ENCODE peak calls at places on chromosome X, in five cellular contexts. W is A549, V is WTC11, Q is K562, R is GM12878. Y is an unnamed sample.

GRCh38 chrX:132636080-132636479 is 147.2 kb upstream of the MBNL3 start:
- DNase-seq in V (no peak), Q (no peak), R (no peak), W (no peak), Y (no peak)

GRCh38 chrX:13550346-13550745 is 19.1 kb upstream of the EGFL6 start:
- DNase-seq in Q (no peak), R (no peak), V (no peak), W (no peak), Y (no peak)

GRCh38 chrX:150879855-150880807 is 18.3 kb downstream of the CD99L2 start:
- DNase-seq in R (peak; percentile 53), W (no peak), Q (no peak), V (no peak), Y (no peak)

GRCh38 chrX:69079278-69079677 is 86.0 kb downstream of the PJA1 start:
- DNase-seq in Q (no peak), R (no peak), V (no peak), W (peak; percentile 17), Y (no peak)

GRCh38 chrX:24426340-24426913 is 38.7 kb upstream of the PDK3 start:
- DNase-seq in W (peak; percentile 2), R (no peak), Q (peak; percentile 11), V (no peak), Y (peak; percentile 29)

GRCh38 chrX:21319323-21319722 is 54.9 kb upstream of the CNKSR2 start:
- DNase-seq in Q (no peak), R (no peak), V (no peak), W (no peak), Y (no peak)

GRCh38 chrX:75603833-75604232 is 81.0 kb upstream of the ZDHHC15 start:
- DNase-seq in W (peak; percentile 36), Q (peak; percentile 26), R (no peak), V (no peak), Y (peak; percentile 7)

GRCh38 chrX:34880656-34881055 is 61.9 kb upstream of the FAM47B start:
- DNase-seq in V (no peak), W (no peak), Q (no peak), R (no peak), Y (no peak)

GRCh38 chrX:47218920-47219815 is 687 bp downstream of the CDK16 start:
- DNase-seq in R (no peak), V (peak; percentile 36), W (peak; percentile 29), Q (peak; percentile 72), Y (no peak)

GRCh38 chrX:119512145-119512800 is 44.0 kb downstream of the SLC25A5 start:
- DNase-seq in R (no peak), V (peak; percentile 61), W (peak; percentile 88), Q (peak; percentile 50), Y (peak; percentile 75)

GRCh38 chrX:64334467-64334866 is 60.8 kb downstream of the MTMR8 start:
- DNase-seq in V (no peak), R (no peak), W (no peak), Q (no peak), Y (no peak)

GRCh38 chrX:78092296-78092695 is 11.8 kb upstream of the PGK1 start:
- DNase-seq in Q (no peak), R (peak; percentile 37), V (peak; percentile 29), W (peak; percentile 67), Y (peak; percentile 12)

GRCh38 chrX:79259073-79259689 is 108.0 kb downstream of the ITM2A start:
- DNase-seq in V (no peak), R (peak; percentile 99), Q (no peak), W (no peak), Y (no peak)

GRCh38 chrX:132489256-132490085 is 633 bp upstream of the MBNL3 start:
- DNase-seq in R (no peak), W (peak; percentile 1), V (peak; percentile 51), Q (no peak), Y (no peak)

GRCh38 chrX:117510453-117510852 is 606.2 kb downstream of the KLHL13 start:
- DNase-seq in Q (no peak), V (no peak), W (peak; percentile 1), R (no peak), Y (no peak)

GRCh38 chrX:3029084-3029483 is 12.2 kb upstream of the ARSF start:
- DNase-seq in W (no peak), R (no peak), Q (no peak), V (no peak), Y (no peak)

GRCh38 chrX:120251471-120252011 is 929 bp downstream of the ZBTB33 start:
- DNase-seq in Q (peak; percentile 22), R (no peak), V (no peak), W (peak; percentile 12), Y (peak; percentile 3)

GRCh38 chrX:150365953-150366911 is 3.1 kb downstream of the MAMLD1 start:
- DNase-seq in R (no peak), W (peak; percentile 36), V (peak; percentile 41), Q (peak; percentile 31), Y (no peak)

GRCh38 chrX:17465201-17465600 is 90.2 kb downstream of the NHS start:
- DNase-seq in W (no peak), V (no peak), Q (no peak), R (no peak), Y (no peak)

GRCh38 chrX:129808163-129808828 is 28.5 kb downstream of the SASH3 start:
- DNase-seq in W (no peak), R (no peak), Q (no peak), V (no peak), Y (no peak)

DNA sequence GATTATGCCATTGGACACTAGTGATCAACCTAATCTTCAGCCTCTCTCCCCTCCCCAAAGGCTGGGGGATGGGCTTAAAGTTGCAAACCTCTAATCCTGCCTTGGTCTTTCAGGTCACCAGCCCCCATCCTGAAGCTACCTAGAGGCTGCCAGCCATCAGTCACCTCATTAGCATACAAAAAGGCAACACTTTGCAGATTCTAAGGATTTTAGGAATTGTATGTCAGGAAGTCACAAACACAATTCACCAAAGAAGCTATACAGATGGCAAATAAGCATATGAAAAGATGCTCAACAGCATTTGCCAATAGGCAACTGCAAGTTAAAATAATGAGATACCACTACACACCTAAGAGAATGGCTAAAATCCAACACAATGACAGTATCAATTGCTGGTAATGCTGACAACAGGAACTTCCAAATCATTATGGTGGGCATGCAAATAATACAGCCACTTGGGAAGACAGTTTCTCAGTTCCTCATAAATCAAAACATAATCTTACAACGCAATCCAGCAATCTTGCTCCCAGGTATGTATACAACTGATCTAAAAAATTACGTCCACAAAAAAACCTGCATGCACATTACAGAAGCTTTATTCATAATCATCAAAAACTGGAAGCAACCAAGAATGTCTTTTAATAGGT is 9.0 kb upstream of the PIM2 start:
- DNase-seq in R (no peak), Q (no peak), V (peak; percentile 52), W (no peak), Y (no peak)
- TF ChIP-seq ESRRA in R (no peak), Q (no peak), V (no peak), W (no peak), Y (no peak)

GRCh38 chrX:40166582-40166981 is 68.8 kb upstream of the BCOR start:
- DNase-seq in V (no peak), W (no peak), Q (no peak), R (no peak), Y (no peak)
- TF ChIP-seq ESRRA in V (no peak), W (no peak), Q (no peak), R (no peak), Y (no peak)

GRCh38 chrX:71292669-71293379 is 8.7 kb upstream of the ITGB1BP2 start:
- DNase-seq in V (no peak), Q (no peak), R (no peak), W (no peak), Y (no peak)
- TF ChIP-seq ESRRA in V (no peak), Q (no peak), R (no peak), W (no peak), Y (no peak)

DNA sequence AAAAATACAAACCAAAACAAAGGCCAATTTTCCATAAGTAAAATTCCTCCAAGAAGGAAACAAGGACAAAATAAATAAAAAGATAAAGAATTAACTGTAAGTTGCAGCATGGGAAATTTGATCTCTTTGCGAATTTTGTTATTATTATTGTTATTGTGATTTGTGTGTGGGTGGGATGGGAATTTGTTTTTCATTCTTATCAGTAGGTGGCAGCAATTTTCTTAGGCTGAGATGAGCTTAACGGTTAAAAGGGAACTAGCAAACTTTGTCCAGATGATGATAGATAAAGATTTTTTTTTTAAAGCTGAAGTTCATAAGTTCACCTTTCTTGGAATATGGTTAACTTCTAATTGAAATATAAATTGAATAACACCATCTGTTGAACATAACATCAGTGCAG is 83.2 kb upstream of the IL1RAPL2 start:
- DNase-seq in V (no peak), Q (peak; percentile 8), W (no peak), R (no peak), Y (no peak)
- TF ChIP-seq ESRRA in V (no peak), Q (no peak), W (no peak), R (no peak), Y (no peak)

DNA sequence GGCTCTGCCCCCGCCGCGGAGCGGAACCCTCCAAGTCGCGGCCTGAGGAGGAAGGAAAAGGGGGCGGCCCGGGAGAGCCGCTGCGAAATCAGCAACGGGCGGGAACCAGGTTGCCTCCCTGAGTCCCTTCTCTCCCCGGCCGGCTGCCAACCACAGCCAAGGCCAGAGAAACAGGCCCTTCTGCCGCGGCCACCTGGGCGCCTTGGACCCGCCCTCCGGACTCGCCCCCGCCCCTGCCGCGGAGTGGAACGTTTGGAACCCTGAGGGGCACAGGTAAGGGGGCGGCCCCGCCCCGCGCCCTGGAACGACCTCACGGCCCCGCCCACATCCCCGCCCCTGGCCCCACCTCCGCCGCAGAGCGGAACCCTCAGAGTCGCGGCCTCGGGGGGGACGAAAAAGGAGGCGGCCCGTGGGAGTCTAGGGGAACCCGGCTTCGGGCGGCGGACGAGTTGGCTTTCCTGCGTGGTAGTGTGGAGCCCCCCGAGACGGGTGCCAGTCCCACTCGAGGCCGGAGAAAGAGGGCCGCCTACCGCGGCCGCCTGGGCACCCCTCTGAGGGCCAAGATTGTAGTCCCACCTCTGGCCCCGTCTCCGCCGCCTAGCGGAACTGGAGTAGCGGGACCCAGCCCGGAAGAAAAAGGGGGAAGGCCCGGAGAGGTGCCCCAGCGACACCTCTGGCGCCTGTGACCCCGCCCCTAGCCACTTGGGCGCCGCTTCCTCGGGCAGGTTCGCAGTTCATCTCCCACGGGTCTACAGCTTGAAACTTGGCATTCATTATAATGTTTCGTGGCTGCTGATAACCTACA is 669 bp upstream of the PHKA2 start:
- DNase-seq in R (peak; percentile 23), W (peak; percentile 86), Q (peak; percentile 88), V (peak; percentile 80), Y (peak; percentile 70)
- TF ChIP-seq ESRRA in R (no peak), W (no peak), Q (peak; percentile 13), V (no peak), Y (no peak)

GRCh38 chrX:73823473-73824004 is 260.5 kb downstream of the CHIC1 start:
- DNase-seq in V (no peak), Q (no peak), R (no peak), W (no peak), Y (no peak)

GRCh38 chrX:73826996-73827395 is 264.0 kb downstream of the CHIC1 start:
- DNase-seq in W (no peak), Q (no peak), R (no peak), V (no peak), Y (no peak)

GRCh38 chrX:73828080-73828720 is 265.2 kb downstream of the CHIC1 start:
- DNase-seq in Q (no peak), W (no peak), R (no peak), V (no peak), Y (no peak)

GRCh38 chrX:73827406-73827805 is 264.4 kb downstream of the CHIC1 start:
- DNase-seq in R (no peak), V (no peak), Q (no peak), W (no peak), Y (no peak)

GRCh38 chrX:73825569-73825968 is 262.6 kb downstream of the CHIC1 start:
- DNase-seq in W (no peak), Q (no peak), R (no peak), V (no peak), Y (no peak)
- TF ChIP-seq ESRRA in W (no peak), Q (no peak), R (no peak), V (no peak), Y (no peak)